ENCODE peak calls at places on chromosomes 13 and 19, in five cellular contexts. Y, R, H, K and U are unnamed samples. For H3K27me3, the result is how much of the 10 kb centered on the place peaks cover.

GRCh38 chr19:43469160-43469480 is 3.7 kb upstream of the LYPD3 start:
- DNase-seq in Y (no peak), R (no peak), H (no peak), K (no peak), U (no peak)

GRCh38 chr19:48501446-48501960 is 10.1 kb downstream of the LMTK3 start:
- DNase-seq in Y (no peak), R (peak), H (no peak), K (no peak), U (no peak)

GRCh38 chr19:7869453-7869909 is 4.7 kb downstream of the PRR36 start:
- DNase-seq in Y (no peak), R (peak), H (no peak), K (no peak), U (peak)

GRCh38 chr19:49746206-49746958 is 16.7 kb downstream of the TSKS start:
- DNase-seq in Y (no peak), R (peak), H (peak), K (no peak), U (peak)

GRCh38 chr19:29320611-29321010 is 107.7 kb upstream of the UQCRFS1 start:
- DNase-seq in Y (no peak), R (no peak), H (no peak), K (no peak), U (no peak)

GRCh38 chr19:35907377-35907745 is 734 bp downstream of the TYROBP start:
- DNase-seq in Y (no peak), R (no peak), H (no peak), K (no peak), U (no peak)

GRCh38 chr13:107079423-107080099 is 511.6 kb upstream of the ARGLU1 start:
- DNase-seq in Y (no peak), R (no peak), H (no peak), K (no peak), U (no peak)

GRCh38 chr13:44142540-44142867 is 231.1 kb upstream of the SERP2 start:
- DNase-seq in Y (no peak), R (no peak), H (no peak), K (no peak), U (no peak)

GRCh38 chr13:59178344-59178743 is 985.4 kb downstream of the DIAPH3 start:
- DNase-seq in Y (no peak), R (no peak), H (no peak), K (no peak), U (no peak)

GRCh38 chr19:31312004-31312403 is 37.2 kb downstream of the TSHZ3 start:
- DNase-seq in Y (no peak), R (no peak), H (no peak), K (peak), U (peak)

GRCh38 chr13:28413999-28414398 is 80.9 kb downstream of the FLT1 start:
- DNase-seq in Y (no peak), R (no peak), H (no peak), K (no peak), U (no peak)

GRCh38 chr19:40594251-40594650 is 6.9 kb upstream of the LTBP4 start:
- DNase-seq in Y (no peak), R (no peak), H (no peak), K (no peak), U (no peak)

GRCh38 chr13:46526763-46527162 is 26.2 kb upstream of the LRCH1 start:
- DNase-seq in Y (no peak), R (no peak), H (no peak), K (no peak), U (no peak)

GRCh38 chr13:102948006-102948405 is 102.2 kb downstream of the ERCC5 start:
- DNase-seq in Y (no peak), R (no peak), H (no peak), K (no peak), U (no peak)

GRCh38 chr19:51002542-51003311 is 1.3 kb upstream of the KLK8 start:
- DNase-seq in Y (no peak), R (no peak), H (no peak), K (no peak), U (no peak)

GRCh38 chr13:41648314-41648935 is 191.1 kb downstream of the RGCC start:
- DNase-seq in Y (peak), R (no peak), H (peak), K (peak), U (no peak)

GRCh38 chr13:101529419-101529818 is 76.9 kb downstream of the ITGBL1 start:
- DNase-seq in Y (peak), R (no peak), H (peak), K (peak), U (no peak)

GRCh38 chr13:52615817-52616216 is 26.4 kb upstream of the HNRNPA1L2 start:
- DNase-seq in Y (no peak), R (no peak), H (no peak), K (no peak), U (no peak)

GRCh38 chr13:35840991-35841604 is 290.1 kb downstream of the DCLK1 start:
- DNase-seq in Y (no peak), R (no peak), H (no peak), K (no peak), U (no peak)

GRCh38 chr19:46357846-46358583 is 11.1 kb downstream of the PPP5C start:
- DNase-seq in Y (no peak), R (no peak), H (no peak), K (no peak), U (no peak)

GRCh38 chr13:112058941-112059340 is 8.0 kb upstream of the SOX1 start:
- DNase-seq in Y (no peak), R (no peak), H (no peak), K (no peak), U (no peak)
- H3K27me3 ChIP-seq in Y (under half), R (half or more), H (half or more), K (half or more), U (half or more)

GRCh38 chr13:37485766-37486165 is 112.8 kb downstream of the POSTN start:
- DNase-seq in Y (no peak), R (no peak), H (no peak), K (no peak), U (no peak)
- H3K27me3 ChIP-seq in Y (under half), R (under half), H (under half), K (under half), U (under half)

GRCh38 chr19:54554896-54555295 is 18.7 kb upstream of the LILRA2 start:
- DNase-seq in Y (no peak), R (no peak), H (no peak), K (no peak), U (no peak)
- H3K27me3 ChIP-seq in Y (under half), R (under half), H (under half), K (under half), U (under half)

GRCh38 chr19:1471514-1472107 is 7.4 kb downstream of the C19orf25 start:
- DNase-seq in Y (no peak), R (no peak), H (no peak), K (no peak), U (no peak)
- H3K27me3 ChIP-seq in Y (under half), R (under half), H (half or more), K (half or more), U (under half)

DNA sequence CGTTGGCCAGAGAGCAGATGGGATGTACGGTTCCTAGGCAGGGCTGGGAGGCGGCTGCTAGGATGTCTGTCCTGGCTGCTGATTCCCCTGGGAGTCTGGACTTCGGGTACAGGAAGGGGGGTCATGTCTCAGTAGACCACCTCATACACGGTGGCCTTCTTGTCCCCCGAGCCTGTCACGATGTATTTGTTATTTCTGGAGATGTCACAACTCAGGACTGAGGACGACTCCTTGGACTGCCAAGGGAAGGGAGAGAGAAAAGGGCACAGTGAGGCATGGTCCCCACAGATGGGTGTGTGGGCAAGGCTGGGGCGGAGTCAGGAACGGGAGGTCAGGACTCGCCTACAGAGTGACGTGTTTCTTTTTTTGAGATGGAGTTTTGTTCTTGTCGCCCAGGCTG is 20.4 kb downstream of the TLE6 start:
- DNase-seq in Y (no peak), R (no peak), H (no peak), K (no peak), U (no peak)
- H3K27me3 ChIP-seq in Y (under half), R (under half), H (under half), K (under half), U (under half)

GRCh38 chr19:47421244-47421786 is 2.0 kb upstream of the MEIS3 start:
- DNase-seq in Y (no peak), R (no peak), H (no peak), K (no peak), U (no peak)

GRCh38 chr19:47423203-47423882 is 4.0 kb upstream of the MEIS3 start:
- DNase-seq in Y (no peak), R (no peak), H (no peak), K (no peak), U (no peak)

GRCh38 chr19:47419789-47420188 is 462 bp upstream of the MEIS3 start:
- DNase-seq in Y (no peak), R (no peak), H (no peak), K (no peak), U (no peak)

GRCh38 chr19:47422417-47423163 is 3.3 kb upstream of the MEIS3 start:
- DNase-seq in Y (no peak), R (no peak), H (no peak), K (no peak), U (no peak)

DNA sequence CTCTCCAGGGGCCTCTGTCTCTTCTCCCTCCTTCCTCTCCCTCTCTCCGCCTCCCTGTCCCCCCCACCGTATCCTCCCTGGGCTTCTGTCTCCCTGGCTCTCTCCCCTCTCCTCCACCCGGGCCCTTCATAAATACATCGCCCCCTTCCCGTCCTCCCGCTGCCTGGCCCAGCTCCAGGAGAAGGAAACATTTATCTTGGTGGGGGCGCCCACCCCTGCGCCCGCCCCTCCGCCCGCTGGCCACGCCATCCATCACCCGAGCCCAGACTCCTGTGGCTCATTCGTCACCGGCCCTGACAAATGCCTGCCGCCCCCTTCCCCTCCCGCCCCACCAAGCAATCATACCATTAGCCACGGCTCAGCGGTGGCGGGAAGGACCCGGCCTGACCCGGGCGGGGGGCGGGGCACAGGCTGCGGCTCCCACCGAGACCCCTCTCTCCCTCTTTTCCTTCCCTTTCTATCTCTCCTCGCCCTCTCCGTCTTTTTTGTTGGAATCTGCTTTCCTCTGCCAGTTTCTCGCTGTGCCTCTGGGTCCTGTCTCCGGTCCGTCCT is 2.6 kb upstream of the MEIS3 start:
- DNase-seq in Y (no peak), R (no peak), H (no peak), K (no peak), U (peak)
- H3K27me3 ChIP-seq in Y (under half), R (half or more), H (half or more), K (under half), U (under half)